ENCODE peak calls at places on chromosomes 5 and 9, in ten cellular contexts. One of them, this sample, is unnamed.

GRCh38 chr5:172380992-172381643 is 73.2 kb downstream of the SH3PXD2B start:
- DNase-seq in WERI-Rb-1: no peak
- DNase-seq in mammary epithelial cell: no peak
- DNase-seq in thyroid gland: peak
- DNase-seq in IMR-90: peak
- DNase-seq in left lung: no peak
- DNase-seq in neural progenitor cell: no peak
- DNase-seq in psoas muscle: peak
- DNase-seq in astrocyte: peak
- DNase-seq in coronary artery: peak
- DNase-seq in this sample: no peak

GRCh38 chr9:93258818-93259489 is 75.0 kb downstream of the WNK2 start:
- DNase-seq in WERI-Rb-1: no peak
- DNase-seq in mammary epithelial cell: no peak
- DNase-seq in thyroid gland: no peak
- DNase-seq in IMR-90: no peak
- DNase-seq in left lung: peak
- DNase-seq in neural progenitor cell: no peak
- DNase-seq in psoas muscle: peak
- DNase-seq in astrocyte: no peak
- DNase-seq in coronary artery: peak
- DNase-seq in this sample: peak

GRCh38 chr5:160441352-160441781 is 19.7 kb downstream of the PTTG1 start:
- DNase-seq in WERI-Rb-1: no peak
- DNase-seq in mammary epithelial cell: peak
- DNase-seq in thyroid gland: no peak
- DNase-seq in IMR-90: peak
- DNase-seq in left lung: no peak
- DNase-seq in neural progenitor cell: no peak
- DNase-seq in psoas muscle: no peak
- DNase-seq in astrocyte: no peak
- DNase-seq in coronary artery: no peak
- DNase-seq in this sample: no peak

GRCh38 chr5:131252824-131253171 is 11.1 kb upstream of the CDC42SE2 start:
- DNase-seq in WERI-Rb-1: no peak
- DNase-seq in mammary epithelial cell: no peak
- DNase-seq in thyroid gland: peak
- DNase-seq in IMR-90: no peak
- DNase-seq in left lung: peak
- DNase-seq in neural progenitor cell: no peak
- DNase-seq in psoas muscle: peak
- DNase-seq in astrocyte: no peak
- DNase-seq in coronary artery: no peak
- DNase-seq in this sample: peak

GRCh38 chr9:10265102-10265708 is 347.6 kb downstream of the PTPRD start:
- DNase-seq in WERI-Rb-1: no peak
- DNase-seq in mammary epithelial cell: peak
- DNase-seq in thyroid gland: no peak
- DNase-seq in IMR-90: peak
- DNase-seq in left lung: no peak
- DNase-seq in neural progenitor cell: no peak
- DNase-seq in psoas muscle: no peak
- DNase-seq in astrocyte: peak
- DNase-seq in coronary artery: no peak
- DNase-seq in this sample: no peak

GRCh38 chr9:90296539-90296938 is 346.1 kb downstream of the DIRAS2 start:
- DNase-seq in WERI-Rb-1: peak
- DNase-seq in mammary epithelial cell: no peak
- DNase-seq in thyroid gland: no peak
- DNase-seq in IMR-90: no peak
- DNase-seq in left lung: no peak
- DNase-seq in neural progenitor cell: no peak
- DNase-seq in psoas muscle: no peak
- DNase-seq in astrocyte: no peak
- DNase-seq in coronary artery: no peak
- DNase-seq in this sample: no peak

GRCh38 chr9:112334319-112334828 is 955 bp upstream of the PTBP3 start:
- DNase-seq in WERI-Rb-1: no peak
- DNase-seq in mammary epithelial cell: peak
- DNase-seq in thyroid gland: peak
- DNase-seq in IMR-90: peak
- DNase-seq in left lung: peak
- DNase-seq in neural progenitor cell: peak
- DNase-seq in psoas muscle: no peak
- DNase-seq in astrocyte: peak
- DNase-seq in coronary artery: no peak
- DNase-seq in this sample: no peak

GRCh38 chr9:69083321-69083720 is 47.8 kb downstream of the FXN start:
- DNase-seq in WERI-Rb-1: no peak
- DNase-seq in mammary epithelial cell: no peak
- DNase-seq in thyroid gland: no peak
- DNase-seq in IMR-90: no peak
- DNase-seq in left lung: no peak
- DNase-seq in neural progenitor cell: no peak
- DNase-seq in psoas muscle: no peak
- DNase-seq in astrocyte: no peak
- DNase-seq in coronary artery: no peak
- DNase-seq in this sample: no peak

GRCh38 chr9:19358691-19359090 is 21.3 kb downstream of the RPS6 start:
- DNase-seq in WERI-Rb-1: no peak
- DNase-seq in mammary epithelial cell: no peak
- DNase-seq in thyroid gland: no peak
- DNase-seq in IMR-90: peak
- DNase-seq in left lung: no peak
- DNase-seq in neural progenitor cell: no peak
- DNase-seq in psoas muscle: no peak
- DNase-seq in astrocyte: no peak
- DNase-seq in coronary artery: no peak
- DNase-seq in this sample: no peak

GRCh38 chr5:43386960-43387362 is 25.2 kb downstream of the CCL28 start:
- DNase-seq in WERI-Rb-1: no peak
- DNase-seq in mammary epithelial cell: peak
- DNase-seq in thyroid gland: no peak
- DNase-seq in IMR-90: peak
- DNase-seq in left lung: no peak
- DNase-seq in neural progenitor cell: no peak
- DNase-seq in psoas muscle: no peak
- DNase-seq in astrocyte: no peak
- DNase-seq in coronary artery: no peak
- DNase-seq in this sample: no peak

GRCh38 chr5:43389679-43390329 is 22.4 kb downstream of the CCL28 start:
- DNase-seq in WERI-Rb-1: peak
- DNase-seq in mammary epithelial cell: peak
- DNase-seq in thyroid gland: peak
- DNase-seq in IMR-90: peak
- DNase-seq in left lung: peak
- DNase-seq in neural progenitor cell: peak
- DNase-seq in psoas muscle: no peak
- DNase-seq in astrocyte: peak
- DNase-seq in coronary artery: no peak
- DNase-seq in this sample: peak
- TF ChIP-seq CTCF in WERI-Rb-1: peak
- TF ChIP-seq CTCF in mammary epithelial cell: peak
- TF ChIP-seq CTCF in thyroid gland: peak
- TF ChIP-seq CTCF in IMR-90: peak
- TF ChIP-seq CTCF in left lung: peak
- TF ChIP-seq CTCF in neural progenitor cell: peak
- TF ChIP-seq CTCF in psoas muscle: peak
- TF ChIP-seq CTCF in astrocyte: peak
- TF ChIP-seq CTCF in coronary artery: peak
- TF ChIP-seq CTCF in this sample: peak

DNA sequence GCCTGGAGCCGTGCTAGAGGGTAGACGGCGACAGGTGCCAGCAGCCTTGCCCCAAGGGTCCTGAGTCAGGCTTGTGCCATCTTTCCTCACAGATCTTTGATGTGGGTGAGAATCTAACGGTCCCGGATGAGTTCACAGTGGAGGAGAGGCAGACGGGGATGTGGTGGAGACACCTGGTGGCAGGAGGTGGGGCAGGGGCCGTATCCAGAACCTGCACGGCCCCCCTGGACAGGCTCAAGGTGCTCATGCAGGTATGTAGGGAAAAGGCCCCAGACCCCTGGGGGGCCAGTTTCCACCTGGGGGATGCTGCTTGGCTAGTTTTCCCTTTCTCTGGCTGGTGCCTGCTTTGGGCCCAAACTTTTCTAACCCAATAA is 24.0 kb downstream of the PTGES2 start:
- DNase-seq in WERI-Rb-1: peak
- DNase-seq in mammary epithelial cell: no peak
- DNase-seq in thyroid gland: peak
- DNase-seq in IMR-90: no peak
- DNase-seq in left lung: no peak
- DNase-seq in neural progenitor cell: no peak
- DNase-seq in psoas muscle: no peak
- DNase-seq in astrocyte: no peak
- DNase-seq in coronary artery: no peak
- DNase-seq in this sample: no peak
- TF ChIP-seq CTCF in WERI-Rb-1: peak
- TF ChIP-seq CTCF in mammary epithelial cell: peak
- TF ChIP-seq CTCF in thyroid gland: peak
- TF ChIP-seq CTCF in IMR-90: peak
- TF ChIP-seq CTCF in left lung: no peak
- TF ChIP-seq CTCF in neural progenitor cell: no peak
- TF ChIP-seq CTCF in psoas muscle: no peak
- TF ChIP-seq CTCF in astrocyte: no peak
- TF ChIP-seq CTCF in coronary artery: no peak
- TF ChIP-seq CTCF in this sample: no peak

GRCh38 chr9:33850677-33851076 is 33.7 kb downstream of the UBE2R2 start:
- DNase-seq in WERI-Rb-1: no peak
- DNase-seq in mammary epithelial cell: no peak
- DNase-seq in thyroid gland: no peak
- DNase-seq in IMR-90: no peak
- DNase-seq in left lung: no peak
- DNase-seq in neural progenitor cell: no peak
- DNase-seq in psoas muscle: no peak
- DNase-seq in astrocyte: no peak
- DNase-seq in coronary artery: no peak
- DNase-seq in this sample: no peak

GRCh38 chr9:33850267-33850629 is 33.3 kb downstream of the UBE2R2 start:
- DNase-seq in WERI-Rb-1: no peak
- DNase-seq in mammary epithelial cell: no peak
- DNase-seq in thyroid gland: no peak
- DNase-seq in IMR-90: no peak
- DNase-seq in left lung: no peak
- DNase-seq in neural progenitor cell: no peak
- DNase-seq in psoas muscle: no peak
- DNase-seq in astrocyte: no peak
- DNase-seq in coronary artery: no peak
- DNase-seq in this sample: no peak

GRCh38 chr9:33851301-33851700 is 34.3 kb downstream of the UBE2R2 start:
- DNase-seq in WERI-Rb-1: no peak
- DNase-seq in mammary epithelial cell: no peak
- DNase-seq in thyroid gland: no peak
- DNase-seq in IMR-90: no peak
- DNase-seq in left lung: no peak
- DNase-seq in neural progenitor cell: no peak
- DNase-seq in psoas muscle: no peak
- DNase-seq in astrocyte: no peak
- DNase-seq in coronary artery: no peak
- DNase-seq in this sample: no peak

GRCh38 chr9:33856247-33856646 is 39.3 kb downstream of the UBE2R2 start:
- DNase-seq in WERI-Rb-1: no peak
- DNase-seq in mammary epithelial cell: no peak
- DNase-seq in thyroid gland: no peak
- DNase-seq in IMR-90: no peak
- DNase-seq in left lung: no peak
- DNase-seq in neural progenitor cell: no peak
- DNase-seq in psoas muscle: no peak
- DNase-seq in astrocyte: no peak
- DNase-seq in coronary artery: no peak
- DNase-seq in this sample: no peak

DNA sequence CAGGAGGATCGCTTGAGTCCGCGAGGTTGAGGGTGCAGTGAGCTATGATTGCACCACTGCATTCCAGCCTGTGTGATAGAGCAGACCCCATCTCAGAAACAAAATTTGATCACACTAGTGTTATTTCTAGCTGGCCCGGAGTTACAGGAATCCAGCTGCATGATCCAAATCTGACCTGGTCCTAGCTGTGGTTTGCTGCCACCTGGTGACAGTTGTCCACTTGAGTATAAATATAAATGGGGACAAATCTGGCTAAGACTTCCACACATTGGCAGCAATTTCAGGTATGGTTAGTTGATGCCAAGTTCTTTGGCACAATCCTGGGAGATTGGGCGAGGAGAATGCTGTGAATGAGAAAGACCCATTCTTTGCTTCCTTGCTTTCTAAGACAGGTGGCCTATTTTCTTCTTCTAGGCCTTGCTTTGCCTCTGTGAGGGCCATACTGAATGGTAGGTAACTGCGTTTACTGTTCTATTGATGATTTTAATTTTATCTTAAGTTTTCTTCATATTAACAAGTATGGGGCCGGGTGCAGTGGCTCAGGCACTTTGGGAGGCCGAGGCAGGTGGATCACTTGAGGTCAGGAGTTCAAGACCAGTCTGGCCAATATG is 35.4 kb downstream of the UBE2R2 start:
- DNase-seq in WERI-Rb-1: peak
- DNase-seq in mammary epithelial cell: peak
- DNase-seq in thyroid gland: peak
- DNase-seq in IMR-90: peak
- DNase-seq in left lung: peak
- DNase-seq in neural progenitor cell: peak
- DNase-seq in psoas muscle: peak
- DNase-seq in astrocyte: no peak
- DNase-seq in coronary artery: no peak
- DNase-seq in this sample: peak
- TF ChIP-seq CTCF in WERI-Rb-1: peak
- TF ChIP-seq CTCF in mammary epithelial cell: peak
- TF ChIP-seq CTCF in thyroid gland: peak
- TF ChIP-seq CTCF in IMR-90: peak
- TF ChIP-seq CTCF in left lung: peak
- TF ChIP-seq CTCF in neural progenitor cell: peak
- TF ChIP-seq CTCF in psoas muscle: peak
- TF ChIP-seq CTCF in astrocyte: peak
- TF ChIP-seq CTCF in coronary artery: peak
- TF ChIP-seq CTCF in this sample: peak

DNA sequence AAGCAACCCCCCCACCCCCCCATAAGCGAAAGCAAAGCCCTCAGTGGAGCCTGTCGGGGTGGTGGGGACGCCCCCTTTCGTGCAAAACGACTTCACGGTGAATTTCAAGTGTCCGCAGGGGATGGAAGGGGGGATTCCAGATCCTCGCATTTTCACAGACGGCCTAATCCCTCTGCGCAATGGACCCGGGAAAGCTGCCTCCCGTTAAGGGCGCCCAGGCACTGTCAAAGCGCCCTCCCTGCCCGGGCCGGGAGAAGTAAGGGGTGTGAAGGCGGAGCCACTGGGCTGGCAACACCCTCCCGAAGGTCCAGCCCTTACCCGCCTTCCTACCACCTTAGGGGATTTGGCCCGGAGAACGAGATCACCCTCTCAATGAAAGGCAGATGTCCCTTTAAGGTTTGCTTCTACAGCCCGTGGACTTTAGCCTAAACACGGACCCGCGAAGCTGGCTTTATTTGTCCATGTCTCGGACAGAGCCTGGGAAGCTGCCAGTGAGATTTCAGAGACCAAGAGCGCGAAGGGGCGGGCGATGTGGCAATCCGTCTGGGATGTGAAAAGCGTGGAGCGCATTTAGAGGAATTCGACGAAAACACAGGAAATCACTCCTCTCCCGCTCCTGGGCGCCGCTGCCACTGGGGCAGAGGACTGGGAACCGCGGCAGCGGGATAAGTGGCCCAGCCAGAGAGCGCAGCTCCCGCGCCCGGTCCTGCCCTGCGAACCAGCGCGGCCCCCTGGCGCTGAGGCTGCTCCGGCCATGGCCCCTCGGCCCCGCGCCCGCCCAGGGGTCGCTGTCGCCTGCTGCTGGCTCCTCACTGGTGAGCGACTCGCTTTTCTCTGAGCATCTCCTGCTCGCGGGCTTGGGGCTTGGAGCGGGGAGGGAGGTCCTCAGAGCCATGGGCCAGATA is at the start of the genes ITGA1 and PELO:
- DNase-seq in WERI-Rb-1: peak
- DNase-seq in mammary epithelial cell: peak
- DNase-seq in thyroid gland: peak
- DNase-seq in IMR-90: peak
- DNase-seq in left lung: peak
- DNase-seq in neural progenitor cell: peak
- DNase-seq in psoas muscle: peak
- DNase-seq in astrocyte: peak
- DNase-seq in coronary artery: peak
- DNase-seq in this sample: no peak
- TF ChIP-seq CTCF in WERI-Rb-1: peak
- TF ChIP-seq CTCF in mammary epithelial cell: peak
- TF ChIP-seq CTCF in thyroid gland: peak
- TF ChIP-seq CTCF in IMR-90: peak
- TF ChIP-seq CTCF in left lung: no peak
- TF ChIP-seq CTCF in neural progenitor cell: peak
- TF ChIP-seq CTCF in psoas muscle: peak
- TF ChIP-seq CTCF in astrocyte: no peak
- TF ChIP-seq CTCF in coronary artery: peak
- TF ChIP-seq CTCF in this sample: no peak

This sample was measured in CD14-positive monocyte.